ENCODE peak calls at places on chromosomes 13 and 19, in four cellular contexts. One of them, this sample, is unnamed.

GRCh38 chr19:5292843-5293606 is 47.6 kb downstream of the PTPRS start:
- DNase-seq in A549: peak; percentile 77
- DNase-seq in ovary: peak; percentile 86
- DNase-seq in body of pancreas: peak; percentile 53
- DNase-seq in this sample: no peak

GRCh38 chr19:10802479-10802878 is 33.5 kb downstream of the TMED1 start:
- DNase-seq in A549: no peak
- DNase-seq in body of pancreas: no peak
- DNase-seq in ovary: no peak
- DNase-seq in this sample: no peak

GRCh38 chr13:107258599-107259187 is 690.8 kb upstream of the ARGLU1 start:
- DNase-seq in body of pancreas: no peak
- DNase-seq in A549: no peak
- DNase-seq in ovary: no peak
- DNase-seq in this sample: no peak

GRCh38 chr19:19459099-19459498 is 53.6 kb downstream of the GATAD2A start:
- DNase-seq in A549: no peak
- DNase-seq in ovary: no peak
- DNase-seq in body of pancreas: no peak
- DNase-seq in this sample: no peak

GRCh38 chr19:19750842-19751790 is 18.2 kb upstream of the ZNF14 start:
- DNase-seq in A549: no peak
- DNase-seq in ovary: no peak
- DNase-seq in body of pancreas: no peak
- DNase-seq in this sample: no peak

GRCh38 chr13:21868823-21869222 is 197.9 kb downstream of the FGF9 start:
- DNase-seq in ovary: no peak
- DNase-seq in body of pancreas: no peak
- DNase-seq in A549: no peak
- DNase-seq in this sample: no peak

GRCh38 chr19:30540671-30541210 is 168.6 kb downstream of the ZNF536 start:
- DNase-seq in A549: no peak
- DNase-seq in ovary: no peak
- DNase-seq in body of pancreas: no peak
- DNase-seq in this sample: no peak

GRCh38 chr13:110415669-110416068 is 108.6 kb downstream of the COL4A2 start:
- DNase-seq in ovary: no peak
- DNase-seq in body of pancreas: no peak
- DNase-seq in A549: peak; percentile 47
- DNase-seq in this sample: no peak

GRCh38 chr19:50173144-50173543 is 10.1 kb upstream of the IZUMO2 start:
- DNase-seq in body of pancreas: no peak
- DNase-seq in A549: no peak
- DNase-seq in ovary: no peak
- DNase-seq in this sample: no peak

GRCh38 chr13:106471957-106472543 is 63.4 kb downstream of the EFNB2 start:
- DNase-seq in ovary: peak; percentile 50
- DNase-seq in body of pancreas: peak; percentile 21
- DNase-seq in A549: peak; percentile 71
- DNase-seq in this sample: no peak

GRCh38 chr19:10884273-10884672 is 12.9 kb downstream of the CARM1 start:
- DNase-seq in ovary: no peak
- DNase-seq in A549: no peak
- DNase-seq in body of pancreas: peak; percentile 28
- DNase-seq in this sample: peak; percentile 40

GRCh38 chr19:35348909-35349611 is 1.4 kb downstream of the FFAR1 start:
- DNase-seq in ovary: peak; percentile 88
- DNase-seq in A549: no peak
- DNase-seq in body of pancreas: no peak
- DNase-seq in this sample: no peak

GRCh38 chr19:16106121-16106520 is 5.6 kb upstream of the RAB8A start:
- DNase-seq in A549: no peak
- DNase-seq in ovary: no peak
- DNase-seq in body of pancreas: no peak
- DNase-seq in this sample: no peak

GRCh38 chr19:38684078-38684861 is 36.8 kb downstream of the ACTN4 start:
- DNase-seq in ovary: peak; percentile 61
- DNase-seq in body of pancreas: peak; percentile 64
- DNase-seq in A549: peak; percentile 100
- DNase-seq in this sample: peak; percentile 72

GRCh38 chr13:114132419-114133121 is at the start of gene RASA3:
- DNase-seq in A549: peak; percentile 72
- DNase-seq in body of pancreas: peak; percentile 76
- DNase-seq in ovary: peak; percentile 85
- DNase-seq in this sample: peak; percentile 86

GRCh38 chr13:45004096-45004495 is 14.8 kb downstream of the GPALPP1 start:
- DNase-seq in ovary: no peak
- DNase-seq in A549: no peak
- DNase-seq in body of pancreas: no peak
- DNase-seq in this sample: no peak

GRCh38 chr19:41206456-41206855 is 12.6 kb upstream of the AXL start:
- DNase-seq in A549: no peak
- DNase-seq in ovary: no peak
- DNase-seq in body of pancreas: no peak
- DNase-seq in this sample: no peak

GRCh38 chr19:294819-295686 is 3.9 kb upstream of the PLPP2 start:
- DNase-seq in ovary: no peak
- DNase-seq in A549: peak; percentile 50
- DNase-seq in body of pancreas: peak; percentile 36
- DNase-seq in this sample: peak; percentile 59

GRCh38 chr13:46010148-46010547 is 42.4 kb downstream of the ZC3H13 start:
- DNase-seq in ovary: no peak
- DNase-seq in A549: no peak
- DNase-seq in body of pancreas: no peak
- DNase-seq in this sample: peak; percentile 4

GRCh38 chr19:2640563-2641331 is 61.7 kb downstream of the GNG7 start:
- DNase-seq in body of pancreas: no peak
- DNase-seq in ovary: no peak
- DNase-seq in A549: no peak
- DNase-seq in this sample: no peak

GRCh38 chr13:110524484-110525254 is 36.9 kb downstream of the RAB20 start:
- DNase-seq in body of pancreas: peak; percentile 56
- DNase-seq in ovary: no peak
- DNase-seq in A549: no peak
- DNase-seq in this sample: no peak

GRCh38 chr19:1742989-1743696 is 10.2 kb upstream of the ONECUT3 start:
- DNase-seq in A549: no peak
- DNase-seq in body of pancreas: no peak
- DNase-seq in ovary: no peak
- DNase-seq in this sample: no peak

GRCh38 chr13:76644906-76645305 is 241.3 kb downstream of the KCTD12 start:
- DNase-seq in A549: no peak
- DNase-seq in body of pancreas: no peak
- DNase-seq in ovary: peak; percentile 33
- DNase-seq in this sample: no peak

GRCh38 chr19:43479961-43480561 is 14.7 kb upstream of the LYPD3 start:
- DNase-seq in body of pancreas: no peak
- DNase-seq in ovary: no peak
- DNase-seq in A549: no peak
- DNase-seq in this sample: no peak

GRCh38 chr13:40637644-40638043 is 28.8 kb downstream of the FOXO1 start:
- DNase-seq in body of pancreas: no peak
- DNase-seq in ovary: no peak
- DNase-seq in A549: no peak
- DNase-seq in this sample: peak; percentile 55

GRCh38 chr19:33722456-33723239 is 74.0 kb upstream of the KCTD15 start:
- DNase-seq in body of pancreas: peak; percentile 2
- DNase-seq in ovary: no peak
- DNase-seq in A549: no peak
- DNase-seq in this sample: no peak

GRCh38 chr19:33301900-33302174 is 497 bp downstream of the CEBPA start:
- DNase-seq in body of pancreas: no peak
- DNase-seq in ovary: no peak
- DNase-seq in A549: no peak
- DNase-seq in this sample: no peak

GRCh38 chr13:98997051-98997730 is 19.3 kb upstream of the DOCK9 start:
- DNase-seq in A549: no peak
- DNase-seq in body of pancreas: no peak
- DNase-seq in ovary: no peak
- DNase-seq in this sample: no peak

GRCh38 chr13:31477961-31478360 is 261.4 kb upstream of the RXFP2 start:
- DNase-seq in body of pancreas: no peak
- DNase-seq in ovary: no peak
- DNase-seq in A549: no peak
- DNase-seq in this sample: no peak

GRCh38 chr19:30376272-30376671 is 4.1 kb downstream of the ZNF536 start:
- DNase-seq in ovary: no peak
- DNase-seq in A549: no peak
- DNase-seq in body of pancreas: no peak
- DNase-seq in this sample: no peak

GRCh38 chr13:20525601-20526544 is at the start of gene CRYL1:
- DNase-seq in A549: peak; percentile 21
- DNase-seq in body of pancreas: peak; percentile 77
- DNase-seq in ovary: peak; percentile 78
- DNase-seq in this sample: peak; percentile 75
- TF ChIP-seq POLR2A in A549: peak; percentile 57
- TF ChIP-seq POLR2A in body of pancreas: peak; percentile 61
- TF ChIP-seq POLR2A in ovary: peak; percentile 30
- TF ChIP-seq POLR2A in this sample: peak; percentile 55

DNA sequence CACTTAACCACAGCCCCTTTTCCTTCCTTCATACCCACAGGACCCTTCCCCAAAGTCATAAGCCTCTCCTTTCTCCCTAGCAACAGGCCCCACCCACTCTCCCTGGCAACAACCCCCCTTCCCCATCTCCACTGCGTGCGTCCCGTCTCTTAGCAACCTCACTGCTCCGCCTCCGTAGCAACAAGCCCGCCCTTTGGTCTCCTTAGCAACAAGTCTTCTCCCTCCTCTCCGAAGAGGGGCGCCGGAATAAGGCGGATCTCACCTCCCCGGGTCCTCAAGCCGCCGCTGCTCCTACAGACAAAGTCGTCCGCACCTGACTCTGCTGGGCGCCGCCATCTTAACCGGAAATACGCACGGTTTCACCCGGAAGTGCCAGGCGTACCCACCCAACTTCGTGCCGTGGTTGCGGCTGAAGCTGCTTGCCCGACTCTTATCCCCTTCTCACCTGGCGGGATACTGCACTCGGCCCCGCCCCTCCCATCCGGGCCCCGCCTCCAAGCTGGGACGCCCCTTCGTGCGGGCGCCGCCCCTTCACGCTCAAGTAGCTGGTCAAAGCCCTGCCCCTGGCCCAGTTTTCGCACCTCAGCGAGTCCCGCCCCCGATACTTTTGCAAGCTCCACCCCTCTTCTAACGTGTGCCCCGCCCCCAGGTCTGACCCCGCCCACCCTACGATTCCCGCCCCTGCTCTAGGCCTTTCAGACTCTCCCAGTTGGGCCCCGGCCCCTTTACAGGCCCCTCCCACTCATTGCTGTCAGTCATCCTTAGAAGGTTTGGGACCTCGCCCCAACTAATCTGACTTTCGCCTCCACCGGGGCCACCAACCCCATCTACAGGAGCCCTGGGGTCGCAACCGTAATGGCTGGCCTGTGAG is at the start of gene HSPBP1:
- DNase-seq in body of pancreas: peak; percentile 97
- DNase-seq in ovary: peak; percentile 95
- DNase-seq in A549: peak; percentile 85
- DNase-seq in this sample: peak; percentile 97
- TF ChIP-seq POLR2A in body of pancreas: peak; percentile 69
- TF ChIP-seq POLR2A in ovary: peak; percentile 40
- TF ChIP-seq POLR2A in A549: peak; percentile 67
- TF ChIP-seq POLR2A in this sample: peak; percentile 43

GRCh38 chr19:17229890-17230289 is 3.9 kb downstream of the OCEL1 start:
- DNase-seq in ovary: no peak
- DNase-seq in A549: no peak
- DNase-seq in body of pancreas: no peak
- DNase-seq in this sample: no peak
- TF ChIP-seq POLR2A in ovary: no peak
- TF ChIP-seq POLR2A in A549: no peak
- TF ChIP-seq POLR2A in body of pancreas: no peak
- TF ChIP-seq POLR2A in this sample: no peak

GRCh38 chr13:100546713-100547405 is 41.7 kb downstream of the GGACT start:
- DNase-seq in ovary: no peak
- DNase-seq in A549: no peak
- DNase-seq in body of pancreas: no peak
- DNase-seq in this sample: no peak
- TF ChIP-seq POLR2A in ovary: no peak
- TF ChIP-seq POLR2A in A549: no peak
- TF ChIP-seq POLR2A in body of pancreas: no peak
- TF ChIP-seq POLR2A in this sample: no peak

GRCh38 chr13:20691616-20692015 is 11.9 kb upstream of the IL17D start:
- DNase-seq in body of pancreas: no peak
- DNase-seq in A549: no peak
- DNase-seq in ovary: no peak
- DNase-seq in this sample: no peak
- TF ChIP-seq POLR2A in body of pancreas: no peak
- TF ChIP-seq POLR2A in A549: no peak
- TF ChIP-seq POLR2A in ovary: no peak
- TF ChIP-seq POLR2A in this sample: no peak

GRCh38 chr13:43023244-43023931 is at the start of gene DNAJC15:
- DNase-seq in ovary: peak; percentile 69
- DNase-seq in A549: no peak
- DNase-seq in body of pancreas: peak; percentile 87
- DNase-seq in this sample: peak; percentile 78
- TF ChIP-seq POLR2A in ovary: no peak
- TF ChIP-seq POLR2A in A549: no peak
- TF ChIP-seq POLR2A in body of pancreas: peak; percentile 76
- TF ChIP-seq POLR2A in this sample: peak; percentile 82

DNA sequence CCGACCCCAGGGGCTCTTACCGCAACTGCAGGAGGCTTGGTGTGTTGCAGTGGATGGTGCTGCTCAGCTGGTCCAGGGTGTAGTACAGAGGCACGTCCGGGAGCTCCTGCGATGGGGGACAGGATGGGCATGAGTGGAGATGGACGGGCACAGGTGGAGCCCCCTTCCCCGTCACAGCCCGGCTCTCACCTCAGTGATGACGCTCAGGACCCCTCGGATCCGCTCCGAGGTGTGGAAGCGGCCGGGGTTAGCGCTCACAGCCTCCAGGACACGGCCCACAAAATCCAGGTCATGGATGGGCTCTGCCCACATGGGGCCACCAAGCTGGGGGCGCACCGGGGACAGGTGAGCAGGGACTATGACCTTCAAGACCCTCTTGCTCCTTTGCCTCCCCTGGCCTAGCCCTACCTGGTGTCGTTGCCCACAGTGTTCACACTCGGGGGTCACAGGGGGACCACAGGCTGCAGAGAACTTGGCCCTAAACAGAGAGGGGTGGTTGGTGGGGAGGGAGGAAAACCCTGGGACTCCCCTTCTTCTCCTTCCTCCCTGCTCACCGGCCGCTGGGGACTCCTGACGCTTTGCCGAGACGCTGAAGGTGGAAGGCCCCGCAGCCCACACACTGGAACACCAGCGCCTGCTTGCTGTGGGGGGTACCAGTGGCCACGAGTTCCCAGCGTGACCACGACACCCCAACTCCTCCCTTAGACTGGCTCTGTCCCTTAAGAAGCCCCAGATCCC is 6.9 kb upstream of the LYL1 start:
- DNase-seq in ovary: no peak
- DNase-seq in A549: no peak
- DNase-seq in body of pancreas: no peak
- DNase-seq in this sample: no peak
- TF ChIP-seq POLR2A in ovary: no peak
- TF ChIP-seq POLR2A in A549: no peak
- TF ChIP-seq POLR2A in body of pancreas: no peak
- TF ChIP-seq POLR2A in this sample: no peak

This sample was measured in erythroblast.